ENCODE peak calls at places on chromosomes 3 and 15, in ten cellular contexts. P is breast epithelium, W is lower leg skin, S is thyroid gland, G is HepG2, H is A549, Q is ovary, Y is vagina, V is heart left ventricle, N is GM12892. O is an unnamed sample.

GRCh38 chr15:80275946-80276345 is 23.9 kb upstream of the CTXND1 start:
- DNase-seq in V (no peak), G (no peak), Y (no peak), W (no peak), H (peak; percentile 48), S (no peak), Q (no peak), P (no peak), N (no peak), O (no peak)

GRCh38 chr3:164486150-164486549 is 592.1 kb downstream of the SI start:
- DNase-seq in S (no peak), N (no peak), Q (no peak), Y (no peak), G (no peak), P (no peak), V (no peak), W (no peak), H (no peak), O (no peak)

GRCh38 chr15:40743921-40744809 is 10.9 kb downstream of the RMDN3 start:
- DNase-seq in G (no peak), P (no peak), H (peak; percentile 56), S (no peak), Q (no peak), V (no peak), N (no peak), W (no peak), Y (no peak), O (peak; percentile 76)

GRCh38 chr3:8900065-8900464 is 63.2 kb downstream of the RAD18 start:
- DNase-seq in W (no peak), S (no peak), Y (no peak), N (no peak), Q (no peak), H (no peak), P (no peak), V (no peak), G (no peak), O (no peak)

GRCh38 chr15:52730163-52730562 is 51.0 kb upstream of the ATOSA start:
- DNase-seq in S (no peak), G (no peak), Q (no peak), Y (no peak), W (peak; percentile 40), P (no peak), V (no peak), H (peak; percentile 35), N (no peak), O (no peak)

GRCh38 chr15:94745371-94745770 is 514.0 kb downstream of the MCTP2 start:
- DNase-seq in V (no peak), P (no peak), G (no peak), H (no peak), Y (no peak), N (no peak), Q (no peak), W (no peak), S (no peak), O (no peak)

GRCh38 chr3:54322354-54322753 is 200.0 kb downstream of the CACNA2D3 start:
- DNase-seq in S (no peak), Y (no peak), Q (no peak), N (no peak), P (no peak), W (no peak), H (peak; percentile 5), V (no peak), G (peak; percentile 10), O (no peak)

GRCh38 chr3:120093119-120093922 is 926 bp downstream of the GSK3B start:
- DNase-seq in N (no peak), Q (peak; percentile 25), P (no peak), W (no peak), G (no peak), Y (no peak), H (peak; percentile 93), S (peak; percentile 77), V (peak; percentile 41), O (peak; percentile 66)

GRCh38 chr15:51758645-51759044 is 7.2 kb downstream of the TMOD2 start:
- DNase-seq in Y (no peak), S (peak; percentile 8), V (peak; percentile 78), H (no peak), G (no peak), P (no peak), W (no peak), Q (peak; percentile 70), N (no peak), O (no peak)

DNA sequence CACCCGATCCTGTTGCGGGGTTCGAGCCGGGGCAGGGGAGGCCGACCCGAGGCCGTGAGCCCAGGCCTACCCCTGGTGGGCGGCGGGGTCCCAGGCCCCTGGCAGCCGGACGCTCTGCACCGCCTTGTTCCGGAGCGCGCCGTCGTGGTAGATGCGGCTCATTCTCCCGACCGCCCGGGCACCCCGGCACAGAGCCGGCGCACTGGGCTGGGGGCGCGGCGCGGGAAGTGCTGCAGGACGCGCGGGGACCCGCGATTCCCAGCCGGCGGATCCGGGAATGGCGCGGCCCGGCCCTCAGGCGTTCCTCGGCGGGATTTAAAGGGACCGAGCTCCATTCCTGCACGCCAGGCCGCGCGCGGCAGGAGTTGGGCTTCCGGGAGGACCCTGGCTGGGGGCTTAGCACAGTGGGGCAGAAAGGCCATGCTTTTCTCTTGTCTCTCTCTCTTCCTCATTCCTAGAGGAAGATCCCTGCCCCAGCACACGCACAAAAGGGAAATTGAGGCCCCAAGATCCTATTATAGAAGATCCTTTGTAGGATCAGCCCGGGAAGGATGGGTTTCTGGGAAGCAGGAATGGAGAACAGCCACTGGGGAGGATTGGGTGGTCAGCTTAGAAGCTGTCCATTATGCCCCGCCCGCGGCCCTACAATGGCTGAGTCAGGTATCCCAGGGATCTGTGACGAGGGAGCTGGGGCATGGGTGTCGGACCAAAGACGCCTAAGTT is at the start of gene ARPIN:
- DNase-seq in N (no peak), Y (no peak), H (peak; percentile 63), W (peak; percentile 28), P (no peak), Q (peak; percentile 53), S (peak; percentile 61), V (peak; percentile 83), G (peak; percentile 16), O (no peak)
- TF ChIP-seq POLR2A in N (no peak), Y (no peak), H (peak; percentile 59), W (no peak), P (no peak), Q (no peak), S (no peak), V (no peak), G (no peak), O (no peak)

DNA sequence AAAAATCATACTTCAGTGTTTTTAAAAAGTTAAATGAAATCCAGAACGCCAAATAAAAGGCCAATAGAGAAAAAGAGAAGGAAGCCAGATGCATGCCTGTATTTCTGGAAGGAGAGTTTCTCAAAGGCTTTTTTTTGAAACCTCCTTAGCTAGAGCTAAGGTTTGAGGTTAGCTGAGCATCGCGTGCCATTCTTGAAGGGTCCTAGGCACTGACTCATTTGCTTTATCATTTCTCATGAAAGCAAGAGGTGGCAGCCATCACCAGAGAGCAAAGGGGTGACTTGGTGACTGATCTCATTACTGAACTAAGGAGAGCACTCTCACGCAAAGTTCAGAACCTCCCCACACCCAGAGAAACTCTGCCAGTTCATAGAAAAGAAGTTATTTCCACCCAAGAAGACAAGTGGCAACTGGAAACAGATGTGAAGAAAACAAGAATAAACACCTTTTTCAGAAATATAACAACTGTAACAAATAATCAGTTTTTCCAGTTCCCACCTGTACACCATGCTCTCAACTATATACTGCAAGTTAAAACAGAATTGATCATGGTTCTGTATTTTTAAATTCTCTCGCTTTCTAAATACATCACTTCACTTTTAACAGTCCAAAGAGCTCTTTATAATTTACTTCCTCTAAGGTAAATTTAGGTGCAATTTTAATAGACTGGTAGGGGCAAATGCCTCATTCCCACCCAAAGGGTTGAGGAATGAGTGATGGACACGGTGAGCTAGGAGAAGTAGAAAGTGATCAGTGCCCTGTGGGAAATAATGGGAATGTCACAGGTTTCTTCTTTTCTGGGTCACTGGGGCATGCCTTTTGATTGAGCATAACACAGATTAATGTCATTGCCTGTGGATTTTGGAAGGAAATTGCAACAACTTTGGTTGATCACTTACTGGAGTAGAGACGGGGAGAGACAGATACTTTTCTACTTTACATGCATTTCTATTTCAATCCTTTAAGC is 24.7 kb downstream of the GPR15 start:
- DNase-seq in H (no peak), V (no peak), Y (no peak), W (no peak), S (no peak), Q (no peak), G (no peak), N (no peak), P (no peak), O (no peak)
- TF ChIP-seq POLR2A in H (no peak), V (no peak), Y (no peak), W (no peak), S (no peak), Q (no peak), G (no peak), N (peak; percentile 52), P (no peak), O (no peak)

GRCh38 chr3:194871143-194871863 is 185.6 kb downstream of the FAM43A start:
- DNase-seq in S (peak; percentile 33), V (peak; percentile 77), Q (peak; percentile 38), N (peak; percentile 33), H (peak; percentile 73), G (no peak), W (peak; percentile 74), P (peak; percentile 58), Y (no peak), O (no peak)

GRCh38 chr3:194870394-194871110 is 184.9 kb downstream of the FAM43A start:
- DNase-seq in H (peak; percentile 48), W (no peak), Q (no peak), P (peak; percentile 38), G (no peak), V (no peak), S (peak; percentile 56), Y (no peak), N (no peak), O (no peak)

GRCh38 chr3:194872669-194872977 is 186.9 kb downstream of the FAM43A start:
- DNase-seq in S (no peak), Q (no peak), H (peak; percentile 16), Y (no peak), N (no peak), V (no peak), G (no peak), W (no peak), P (no peak), O (no peak)

GRCh38 chr3:194874206-194874605 is 188.5 kb downstream of the FAM43A start:
- DNase-seq in P (no peak), W (no peak), Y (peak; percentile 12), V (no peak), S (no peak), N (no peak), H (no peak), G (no peak), Q (no peak), O (no peak)

GRCh38 chr3:194871864-194872668 is 186.4 kb downstream of the FAM43A start:
- DNase-seq in S (no peak), Y (no peak), H (peak; percentile 38), N (no peak), W (no peak), V (no peak), G (no peak), Q (no peak), P (no peak), O (no peak)
- TF ChIP-seq POLR2A in S (no peak), Y (no peak), H (no peak), N (no peak), W (no peak), V (no peak), G (no peak), Q (no peak), P (no peak), O (no peak)

DNA sequence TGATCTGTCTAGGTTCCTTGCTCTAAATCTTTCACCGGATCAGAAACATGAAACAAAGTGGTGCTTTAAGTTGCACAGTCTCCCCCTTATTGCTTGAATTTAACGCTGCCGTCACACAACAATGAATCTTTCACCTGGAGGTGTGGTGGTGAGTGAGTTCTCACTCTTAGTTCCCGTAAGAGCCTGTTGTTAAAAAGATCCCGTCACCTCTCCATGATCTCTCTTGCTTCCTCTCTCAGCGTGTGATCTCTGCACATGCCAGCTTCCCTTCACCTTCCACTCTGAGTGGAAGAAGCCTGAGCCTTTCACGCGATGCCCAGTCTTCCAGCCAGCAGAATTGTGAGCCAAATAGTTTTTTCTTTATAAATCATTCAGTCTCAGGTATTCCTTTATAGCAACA is 136.7 kb upstream of the CHL1 start:
- DNase-seq in P (no peak), N (no peak), Y (no peak), H (no peak), W (no peak), V (no peak), G (no peak), S (no peak), Q (no peak), O (no peak)
- TF ChIP-seq POLR2A in P (no peak), N (no peak), Y (no peak), H (no peak), W (no peak), V (no peak), G (no peak), S (no peak), Q (no peak), O (no peak)

O was measured in erythroblast.